ENCODE peak calls at places on chromosomes 11 and 22, in four cellular contexts. N, J, B and X are unnamed samples.

GRCh38 chr11:15199693-15200092 is 85.0 kb downstream of the INSC start:
- DNase-seq in N (no peak), J (no peak), B (peak), X (no peak)

GRCh38 chr11:60767388-60767811 is 10.7 kb downstream of the MS4A15 start:
- DNase-seq in N (no peak), J (no peak), B (peak), X (peak)

GRCh38 chr22:46596032-46596441 is 24.1 kb upstream of the GRAMD4 start:
- DNase-seq in N (no peak), J (no peak), B (no peak), X (peak)

GRCh38 chr22:40898850-40899357 is 37.0 kb upstream of the DNAJB7 start:
- DNase-seq in N (no peak), J (no peak), B (no peak), X (peak)

GRCh38 chr11:75160328-75160757 is 9.4 kb downstream of the SLCO2B1 start:
- DNase-seq in N (no peak), J (no peak), B (no peak), X (no peak)

GRCh38 chr11:120043323-120043945 is 94.5 kb downstream of the TRIM29 start:
- DNase-seq in N (peak), J (no peak), B (no peak), X (no peak)

GRCh38 chr11:90250970-90251369 is 28.1 kb upstream of the CHORDC1 start:
- DNase-seq in N (no peak), J (no peak), B (no peak), X (no peak)

GRCh38 chr11:13343931-13344717 is 66.5 kb downstream of the BMAL1 start:
- DNase-seq in N (no peak), J (peak), B (peak), X (peak)

GRCh38 chr11:47773882-47774281 is 6.7 kb upstream of the FNBP4 start:
- DNase-seq in N (no peak), J (no peak), B (no peak), X (no peak)

GRCh38 chr11:93198221-93198650 is 445 bp upstream of the SLC36A4 start:
- DNase-seq in N (no peak), J (no peak), B (no peak), X (no peak)

GRCh38 chr11:93169950-93170561 is 27.7 kb downstream of the SLC36A4 start:
- DNase-seq in N (no peak), J (no peak), B (no peak), X (peak)

GRCh38 chr11:73402834-73403185 is 26.6 kb downstream of the RELT start:
- DNase-seq in N (no peak), J (no peak), B (no peak), X (no peak)

GRCh38 chr11:99316761-99317475 is 296.2 kb downstream of the CNTN5 start:
- DNase-seq in N (no peak), J (no peak), B (no peak), X (no peak)

GRCh38 chr11:26572770-26573402 is 823 bp upstream of the MUC15 start:
- DNase-seq in N (no peak), J (no peak), B (no peak), X (no peak)

GRCh38 chr22:25174156-25174887 is 25.3 kb upstream of the CRYBB3 start:
- DNase-seq in N (no peak), J (no peak), B (no peak), X (no peak)

GRCh38 chr22:27581688-27582087 is 219.9 kb downstream of the MN1 start:
- DNase-seq in N (peak), J (peak), B (no peak), X (no peak)

GRCh38 chr11:56855217-56855616 is 106.7 kb upstream of the OR9G4 start:
- DNase-seq in N (no peak), J (peak), B (no peak), X (no peak)

DNA sequence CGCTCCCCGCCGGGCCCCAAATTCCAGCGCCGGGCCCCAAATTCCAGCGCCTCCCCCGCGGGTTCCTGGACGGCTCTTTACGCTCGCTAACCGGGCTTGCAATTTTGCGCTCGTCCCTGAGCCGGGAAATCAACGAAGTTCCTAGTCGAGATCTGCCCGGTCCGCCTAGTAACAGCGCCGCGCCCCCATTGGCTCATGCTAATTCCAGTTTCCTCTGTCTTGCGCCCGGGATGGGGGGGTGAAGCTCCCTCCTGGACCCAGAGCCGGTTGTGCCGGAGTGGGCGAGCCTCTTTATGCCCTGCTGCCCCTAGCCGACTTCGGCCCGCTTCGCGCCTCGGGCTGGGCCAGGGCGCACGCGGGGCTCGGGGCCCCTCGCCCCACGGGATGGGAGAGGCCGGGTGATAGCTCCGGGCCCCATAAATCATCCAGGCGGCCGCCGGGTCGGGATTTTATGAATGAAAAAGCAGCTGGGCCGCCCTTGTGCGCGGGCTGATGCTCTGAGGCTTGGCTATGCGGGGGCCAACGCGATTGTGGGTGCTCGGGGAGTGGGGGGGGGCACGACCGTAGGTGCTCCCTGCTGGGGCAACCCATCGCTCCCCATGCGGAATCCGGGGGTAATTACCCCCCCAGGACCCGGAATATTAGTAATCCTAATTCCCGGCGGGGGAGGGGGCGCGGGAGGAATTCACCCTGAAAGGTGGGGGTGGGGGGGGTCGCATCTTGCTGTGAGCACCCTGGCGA is 1.8 kb upstream of the CCND1 start:
- DNase-seq in N (no peak), J (peak), B (peak), X (peak)
- TF ChIP-seq POLR2AphosphoS5 in N (peak), J (peak), B (no peak), X (peak)

GRCh38 chr11:118621071-118621815 is 13.8 kb downstream of the PHLDB1 start:
- DNase-seq in N (no peak), J (peak), B (peak), X (peak)
- TF ChIP-seq POLR2AphosphoS5 in N (peak), J (no peak), B (peak), X (peak)

GRCh38 chr11:62727833-62728721 is at the start of gene TTC9C:
- DNase-seq in N (peak), J (peak), B (peak), X (peak)

GRCh38 chr11:62724171-62724570 is 3.1 kb downstream of the HNRNPUL2 start:
- DNase-seq in N (no peak), J (no peak), B (no peak), X (no peak)

GRCh38 chr11:62726156-62727006 is 876 bp downstream of the HNRNPUL2 start:
- DNase-seq in N (no peak), J (no peak), B (no peak), X (no peak)

GRCh38 chr11:62725686-62726085 is 1.6 kb downstream of the HNRNPUL2 start:
- DNase-seq in N (no peak), J (no peak), B (no peak), X (no peak)

GRCh38 chr11:62727007-62727832 is at the start of gene HNRNPUL2:
- DNase-seq in N (peak), J (peak), B (peak), X (peak)
- TF ChIP-seq POLR2AphosphoS5 in N (peak), J (peak), B (peak), X (peak)

GRCh38 chr11:2698386-2699184 is 1.2 kb downstream of the KCNQ1OT1 start:
- DNase-seq in N (no peak), J (no peak), B (peak), X (no peak)
- TF ChIP-seq POLR2AphosphoS5 in N (no peak), J (no peak), B (no peak), X (no peak)

GRCh38 chr11:116445108-116446047 is 327.4 kb downstream of the BUD13 start:
- DNase-seq in N (no peak), J (no peak), B (no peak), X (no peak)
- TF ChIP-seq POLR2AphosphoS5 in N (no peak), J (no peak), B (no peak), X (no peak)

DNA sequence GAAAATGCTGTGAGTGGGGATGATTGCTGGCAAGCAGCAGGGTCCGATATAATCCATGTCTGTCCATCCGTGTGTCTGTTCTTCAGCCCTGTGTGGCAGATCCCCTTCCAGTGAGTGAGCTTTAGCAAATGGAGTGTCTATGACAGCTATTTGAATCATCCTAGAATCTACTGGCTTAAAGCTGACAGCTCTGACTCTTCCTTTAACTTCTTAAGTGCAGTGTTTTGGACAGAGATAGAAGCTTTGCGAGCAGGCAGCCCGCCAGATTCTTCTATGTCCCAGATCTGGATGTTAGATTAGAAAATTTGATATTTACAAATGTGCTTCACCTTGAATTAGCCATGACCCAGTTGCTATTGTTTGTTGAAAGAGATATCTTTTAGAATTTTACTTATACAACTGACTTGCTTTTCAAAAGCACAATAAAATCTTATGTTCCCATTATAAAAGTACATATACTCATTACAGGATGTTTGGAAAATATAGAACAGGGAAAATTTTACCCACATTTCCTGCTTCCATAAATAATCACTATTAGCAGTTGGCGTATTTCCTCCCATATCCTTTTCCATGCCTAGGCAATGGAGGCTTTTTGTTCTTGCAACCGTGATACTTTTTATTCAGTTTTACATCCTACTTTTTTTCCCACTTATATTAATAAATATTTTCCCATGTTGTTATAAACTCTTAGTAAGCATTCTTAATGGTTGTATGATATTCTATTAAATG is 124.5 kb downstream of the COMMD9 start:
- DNase-seq in N (no peak), J (no peak), B (no peak), X (no peak)
- TF ChIP-seq POLR2AphosphoS5 in N (no peak), J (no peak), B (no peak), X (peak)